ENCODE peak calls at places on chromosomes 13 and 19, in five cellular contexts. V is AG09309, S is body of pancreas, E is fibroblast of lung, X is NB4. N is an unnamed sample.
A peak's percentile ranks its signal among the peaks of the same experiment; 100 is the strongest.

GRCh38 chr13:97275775-97276501 is 53.8 kb downstream of the MBNL2 start:
- DNase-seq in V (no peak), S (no peak), E (no peak), X (no peak), N (no peak)

GRCh38 chr13:26497991-26498423 is 59.5 kb upstream of the WASF3 start:
- DNase-seq in V (peak; percentile 57), S (no peak), E (peak; percentile 76), X (no peak), N (peak; percentile 83)

GRCh38 chr19:55552206-55552605 is 6.9 kb upstream of the SBK3 start:
- DNase-seq in V (no peak), S (no peak), E (no peak), X (no peak), N (no peak)

GRCh38 chr13:50676602-50677001 is 166.9 kb downstream of the DLEU7 start:
- DNase-seq in V (peak; percentile 63), S (no peak), E (peak; percentile 31), X (no peak), N (peak; percentile 68)

GRCh38 chr13:78709028-78709427 is 50.1 kb upstream of the OBI1 start:
- DNase-seq in V (no peak), S (no peak), E (no peak), X (no peak), N (no peak)

GRCh38 chr19:29308977-29309520 is 96.1 kb upstream of the UQCRFS1 start:
- DNase-seq in V (no peak), S (no peak), E (no peak), X (no peak), N (no peak)

GRCh38 chr13:112674412-112675383 is 15.1 kb upstream of the ATP11A start:
- DNase-seq in V (no peak), S (no peak), E (no peak), X (no peak), N (no peak)

GRCh38 chr19:43499042-43499441 is 5.5 kb downstream of the PHLDB3 start:
- DNase-seq in V (no peak), S (no peak), E (no peak), X (no peak), N (no peak)

GRCh38 chr19:11452814-11453335 is 17.4 kb downstream of the PRKCSH start:
- DNase-seq in V (no peak), S (no peak), E (no peak), X (no peak), N (no peak)

GRCh38 chr19:2064395-2064787 is 13.3 kb upstream of the MKNK2 start:
- DNase-seq in V (no peak), S (no peak), E (no peak), X (no peak), N (no peak)

GRCh38 chr13:113456116-113456702 is 2.9 kb upstream of the ADPRHL1 start:
- DNase-seq in V (no peak), S (no peak), E (no peak), X (no peak), N (no peak)

GRCh38 chr13:26872444-26873173 is 112.0 kb upstream of the GPR12 start:
- DNase-seq in V (no peak), S (peak; percentile 29), E (peak; percentile 24), X (peak; percentile 80), N (no peak)

GRCh38 chr13:113862191-113862765 is 1.6 kb downstream of the GAS6 start:
- DNase-seq in V (no peak), S (no peak), E (peak; percentile 28), X (no peak), N (no peak)

GRCh38 chr19:18588611-18589379 is at the start of gene REX1BD:
- DNase-seq in V (no peak), S (peak; percentile 80), E (peak; percentile 71), X (peak; percentile 94), N (peak; percentile 78)

GRCh38 chr19:48279747-48280146 is 9.9 kb downstream of the ZNF114 start:
- DNase-seq in V (no peak), S (no peak), E (no peak), X (no peak), N (no peak)
- H3K4me3 ChIP-seq in V (no peak overlapping the region), S (no peak overlapping the region), E (no peak overlapping the region), X (no peak overlapping the region), N (no peak overlapping the region)

GRCh38 chr19:51131780-51132680 is 7.3 kb downstream of the SIGLEC9 start:
- DNase-seq in V (no peak), S (peak; percentile 43), E (peak; percentile 60), X (peak; percentile 81), N (peak; percentile 1)
- TF ChIP-seq CTCF in V (no peak), S (no peak), E (no peak), X (peak; percentile 10), N (no peak)

DNA sequence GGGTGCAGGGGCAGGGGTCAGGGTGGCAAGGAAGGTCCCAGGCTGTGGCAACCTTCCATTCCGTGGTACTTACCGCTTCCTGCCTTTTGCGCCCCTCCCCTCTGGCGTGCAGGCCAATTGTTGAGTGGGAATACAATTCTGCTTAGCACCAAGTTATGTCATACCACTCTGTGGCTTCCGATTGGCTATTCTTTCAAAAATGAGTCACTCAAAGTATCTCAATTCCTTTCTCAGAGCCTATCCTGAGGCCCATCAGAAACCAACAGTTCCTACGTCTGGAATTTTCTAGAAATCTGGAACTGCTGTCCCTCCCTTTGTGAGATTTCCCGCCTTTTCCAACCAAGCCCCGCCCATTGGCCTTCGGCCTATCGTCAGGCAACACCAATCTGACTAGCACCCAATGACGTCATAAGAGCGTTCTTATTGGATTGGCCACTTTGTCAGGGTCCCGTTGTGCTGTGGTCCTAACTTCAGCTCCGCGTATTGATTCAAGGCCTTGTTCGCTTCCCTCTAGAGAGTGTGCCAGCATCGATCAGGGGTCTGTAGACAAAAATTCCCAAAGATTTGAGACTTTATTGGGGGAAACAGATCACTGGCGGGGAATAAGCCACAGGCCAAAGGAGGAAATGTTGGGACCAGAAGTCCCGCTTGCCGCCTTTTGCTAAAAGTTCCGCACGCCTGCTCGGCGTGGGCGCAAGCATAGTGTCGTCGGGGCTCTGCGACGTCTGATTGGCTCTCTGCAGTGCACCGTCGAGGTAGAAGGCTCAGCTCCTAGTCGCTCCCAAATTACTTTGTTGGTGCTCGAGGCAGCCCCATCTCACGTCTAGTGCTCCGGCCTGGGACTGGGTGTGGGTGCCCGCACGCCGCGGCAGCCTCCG is 11.7 kb downstream of the NTN5 start:
- DNase-seq in V (peak; percentile 46), S (peak; percentile 87), E (peak; percentile 90), X (peak; percentile 98), N (peak; percentile 88)
- H3K4me3 ChIP-seq in V (no peak overlapping the region), S (no peak overlapping the region), E (no peak overlapping the region), X (no peak overlapping the region), N (no peak overlapping the region)

DNA sequence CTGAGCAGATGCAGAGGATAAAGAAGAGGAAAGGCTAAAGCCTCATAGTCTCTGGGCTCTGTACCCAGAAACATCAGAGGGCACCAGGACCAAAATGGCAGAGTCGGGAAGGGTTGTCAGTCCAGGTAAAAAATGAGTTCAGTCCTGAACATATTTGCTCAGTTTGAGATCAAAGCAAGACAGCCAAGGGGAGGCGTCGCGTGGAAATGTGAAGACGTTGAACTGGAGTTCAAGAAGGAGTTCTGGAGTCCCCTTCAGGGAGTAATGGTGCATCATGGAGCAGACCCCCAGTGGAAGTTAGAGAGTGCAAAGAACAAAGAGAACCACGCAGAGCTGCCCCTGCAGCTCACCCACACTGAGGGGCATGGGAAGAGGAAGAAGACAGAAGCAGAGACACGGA is 4.8 kb downstream of the COL4A1 start:
- DNase-seq in V (no peak), S (no peak), E (no peak), X (no peak), N (no peak)
- TF ChIP-seq CTCF in V (no peak), S (no peak), E (no peak), X (no peak), N (no peak)

DNA sequence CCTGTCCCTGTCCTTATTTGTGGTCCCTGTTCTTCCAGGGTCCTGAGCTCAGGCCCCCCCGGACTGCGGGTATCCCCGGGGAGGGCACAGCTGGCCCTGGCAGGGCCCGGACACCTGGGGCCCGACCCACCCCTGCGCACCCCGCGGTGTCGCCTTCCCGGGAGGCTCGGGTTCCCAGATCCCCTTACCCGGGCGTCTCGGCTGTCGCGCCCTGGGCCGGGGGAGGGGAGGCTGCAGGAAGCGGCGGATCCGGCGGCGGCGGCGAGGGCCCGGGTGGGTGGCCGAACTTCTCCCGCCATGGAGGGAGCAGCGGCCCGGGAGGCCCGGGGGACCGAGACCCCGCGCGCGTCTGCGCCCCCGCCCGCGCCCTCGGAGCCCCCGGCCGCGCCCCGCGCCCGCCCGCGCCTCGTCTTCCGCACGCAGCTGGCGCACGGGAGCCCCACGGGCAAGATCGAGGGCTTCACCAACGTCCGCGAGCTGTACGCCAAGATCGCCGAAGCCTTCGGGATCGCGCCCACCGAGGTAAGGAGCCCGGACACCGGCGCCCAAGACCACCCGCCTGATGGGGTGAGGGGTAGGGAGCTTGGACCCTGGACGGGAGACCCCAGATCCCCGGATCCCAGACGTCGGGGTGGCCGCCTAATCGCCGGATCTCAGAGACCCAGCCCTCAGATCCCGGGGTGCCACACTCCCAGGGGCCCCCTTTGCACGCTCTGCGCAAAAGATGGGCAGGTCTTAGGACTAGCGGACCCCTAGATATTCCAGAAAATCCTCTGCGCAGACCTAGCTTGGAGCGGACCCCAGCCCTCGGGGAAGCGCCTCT is at the start of gene GIPC3:
- DNase-seq in V (no peak), S (peak; percentile 13), E (no peak), X (no peak), N (no peak)
- H3K4me3 ChIP-seq in V (peak within 1 kb of the TSS; percentile 11), S (no peak within 1 kb of the TSS), E (no peak within 1 kb of the TSS), X (no peak within 1 kb of the TSS), N (peak within 1 kb of the TSS; percentile 36)

GRCh38 chr19:40214936-40215335 is 3.2 kb downstream of the TTC9B start:
- DNase-seq in V (no peak), S (no peak), E (no peak), X (no peak), N (no peak)

GRCh38 chr19:40216013-40216776 is 2.0 kb downstream of the TTC9B start:
- DNase-seq in V (no peak), S (no peak), E (no peak), X (no peak), N (no peak)

GRCh38 chr19:40217921-40218890 is at the start of gene TTC9B:
- DNase-seq in V (no peak), S (no peak), E (no peak), X (no peak), N (no peak)

GRCh38 chr19:40216777-40217026 is 1.5 kb downstream of the TTC9B start:
- DNase-seq in V (no peak), S (no peak), E (no peak), X (no peak), N (no peak)

GRCh38 chr19:40217027-40217810 is 965 bp downstream of the TTC9B start:
- DNase-seq in V (no peak), S (peak; percentile 92), E (no peak), X (peak; percentile 19), N (no peak)
- TF ChIP-seq CTCF in V (peak; percentile 37), S (peak; percentile 49), E (peak; percentile 12), X (peak; percentile 40), N (peak; percentile 25)

GRCh38 chr13:36774895-36775294 is 44.1 kb upstream of the RFXAP start:
- DNase-seq in V (no peak), S (no peak), E (no peak), X (no peak), N (no peak)

GRCh38 chr13:36783883-36784282 is 35.1 kb upstream of the RFXAP start:
- DNase-seq in V (no peak), S (no peak), E (no peak), X (no peak), N (no peak)

GRCh38 chr13:36776175-36776574 is 42.8 kb upstream of the RFXAP start:
- DNase-seq in V (no peak), S (no peak), E (no peak), X (no peak), N (no peak)

GRCh38 chr13:36778083-36778671 is 40.8 kb upstream of the RFXAP start:
- DNase-seq in V (peak; percentile 23), S (no peak), E (peak; percentile 61), X (no peak), N (peak; percentile 63)
- H3K4me3 ChIP-seq in V (no peak overlapping the region), S (no peak overlapping the region), E (no peak overlapping the region), X (no peak overlapping the region), N (no peak overlapping the region)

N was measured in astrocyte of the spinal cord.